ENCODE peak calls at places on chromosomes 13 and 19, in four cellular contexts. One of them, this sample, is unnamed.

GRCh38 chr13:42355118-42355840 is 83.3 kb downstream of the AKAP11 start:
- DNase-seq in K562: no peak
- DNase-seq in H1: no peak
- DNase-seq in upper lobe of left lung: no peak
- DNase-seq in this sample: no peak

GRCh38 chr13:26872444-26873173 is 112.0 kb upstream of the GPR12 start:
- DNase-seq in K562: peak; percentile 42
- DNase-seq in H1: peak; percentile 92
- DNase-seq in upper lobe of left lung: peak; percentile 34
- DNase-seq in this sample: peak; percentile 12

GRCh38 chr13:113735194-113735593 is 23.8 kb upstream of the TMEM255B start:
- DNase-seq in K562: no peak
- DNase-seq in H1: no peak
- DNase-seq in upper lobe of left lung: no peak
- DNase-seq in this sample: no peak

GRCh38 chr13:77310579-77311279 is 16.2 kb downstream of the MYCBP2 start:
- DNase-seq in K562: no peak
- DNase-seq in H1: no peak
- DNase-seq in upper lobe of left lung: no peak
- DNase-seq in this sample: no peak

GRCh38 chr19:1765182-1765903 is 12.0 kb downstream of the ONECUT3 start:
- DNase-seq in K562: no peak
- DNase-seq in H1: peak; percentile 55
- DNase-seq in upper lobe of left lung: no peak
- DNase-seq in this sample: no peak

GRCh38 chr13:87035538-87035937 is 635.6 kb upstream of the SLITRK5 start:
- DNase-seq in K562: no peak
- DNase-seq in H1: no peak
- DNase-seq in upper lobe of left lung: no peak
- DNase-seq in this sample: no peak

GRCh38 chr13:79525458-79525857 is 44.5 kb downstream of the NDFIP2 start:
- DNase-seq in K562: no peak
- DNase-seq in H1: no peak
- DNase-seq in upper lobe of left lung: no peak
- DNase-seq in this sample: no peak

GRCh38 chr13:21657538-21657937 is 13.3 kb upstream of the FGF9 start:
- DNase-seq in K562: no peak
- DNase-seq in H1: no peak
- DNase-seq in upper lobe of left lung: no peak
- DNase-seq in this sample: no peak

GRCh38 chr19:51926426-51926783 is 867 bp upstream of the ZNF613 start:
- DNase-seq in K562: no peak
- DNase-seq in H1: no peak
- DNase-seq in upper lobe of left lung: no peak
- DNase-seq in this sample: no peak
- H3K4me3 ChIP-seq in K562: peak overlapping the region; percentile 68
- H3K4me3 ChIP-seq in H1: peak overlapping the region; percentile 65
- H3K4me3 ChIP-seq in upper lobe of left lung: peak overlapping the region; percentile 64
- H3K4me3 ChIP-seq in this sample: peak overlapping the region; percentile 56

DNA sequence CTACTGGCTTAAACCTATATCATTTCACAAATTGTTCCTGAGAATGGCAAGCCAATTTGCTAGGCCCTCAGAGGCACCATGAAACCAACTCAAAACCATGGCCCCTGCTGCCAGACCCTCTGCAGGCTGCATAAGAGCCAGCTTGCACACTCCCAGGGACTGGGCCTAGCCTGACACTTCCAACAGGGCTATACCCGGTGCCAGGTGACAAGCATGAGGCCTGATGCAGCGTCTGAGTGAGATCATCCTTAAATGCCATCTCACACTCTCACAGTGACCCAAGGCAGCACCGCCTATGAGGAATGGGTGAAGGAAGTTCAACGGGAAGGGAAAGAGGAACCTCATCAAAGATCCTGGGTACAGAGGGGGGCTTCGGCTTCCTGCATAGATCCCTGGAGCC is 65.6 kb downstream of the C13orf42 start:
- DNase-seq in K562: no peak
- DNase-seq in H1: peak; percentile 41
- DNase-seq in upper lobe of left lung: no peak
- DNase-seq in this sample: no peak
- TF ChIP-seq POLR2AphosphoS5 in K562: no peak
- TF ChIP-seq POLR2AphosphoS5 in H1: no peak
- TF ChIP-seq POLR2AphosphoS5 in upper lobe of left lung: no peak
- TF ChIP-seq POLR2AphosphoS5 in this sample: no peak

GRCh38 chr19:55383789-55384575 is at the start of gene TMEM238:
- DNase-seq in K562: peak; percentile 78
- DNase-seq in H1: peak; percentile 72
- DNase-seq in upper lobe of left lung: peak; percentile 68
- DNase-seq in this sample: peak; percentile 41
- TF ChIP-seq POLR2A in K562: no peak
- TF ChIP-seq POLR2A in H1: peak; percentile 26
- TF ChIP-seq POLR2A in upper lobe of left lung: no peak
- TF ChIP-seq POLR2A in this sample: peak; percentile 50

DNA sequence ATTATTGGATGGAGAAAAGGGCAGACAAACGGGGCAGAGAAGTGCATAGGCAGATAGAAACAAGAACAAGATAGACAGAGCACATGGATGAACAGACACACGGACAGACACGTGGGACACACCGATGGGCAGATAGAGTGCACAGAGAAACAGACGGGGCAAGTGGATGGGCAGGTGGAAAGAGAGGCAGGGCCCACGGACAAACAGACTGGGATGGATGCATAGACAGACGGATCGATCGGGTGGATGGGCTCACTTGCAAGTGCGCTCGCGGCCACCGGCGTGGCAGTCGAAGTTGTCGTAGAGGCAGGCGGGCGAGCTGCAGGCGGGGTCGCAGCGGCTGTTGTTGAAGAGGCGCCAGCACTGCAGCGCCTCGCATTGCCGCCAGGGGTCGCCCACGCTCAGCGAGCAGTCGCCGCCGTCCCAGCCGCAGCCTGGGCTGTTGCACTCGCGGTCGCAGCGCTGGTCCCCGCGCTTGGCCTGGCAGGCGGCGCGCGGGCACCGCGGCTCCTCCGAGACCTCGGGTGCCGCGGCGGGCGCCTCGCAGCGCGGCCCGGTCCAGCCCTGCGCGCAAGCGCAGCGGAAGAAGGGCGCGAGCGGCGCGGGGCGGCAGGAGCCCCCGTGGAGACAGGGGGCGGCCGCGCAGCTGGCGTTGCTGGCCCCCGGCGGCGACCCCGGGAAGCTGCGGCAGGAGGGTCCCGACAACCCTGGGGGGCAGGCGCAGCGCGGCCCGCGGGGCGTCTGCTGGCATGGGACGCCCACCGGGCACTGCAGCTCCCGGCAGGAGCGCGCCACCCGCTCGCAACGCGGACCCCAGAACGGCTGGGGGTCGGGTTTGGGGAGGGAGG is 23.3 kb downstream of the NOTCH3 start:
- DNase-seq in K562: peak; percentile 76
- DNase-seq in H1: peak; percentile 95
- DNase-seq in upper lobe of left lung: peak; percentile 85
- DNase-seq in this sample: peak; percentile 65
- H3K4me3 ChIP-seq in K562: peak overlapping the region; percentile 4
- H3K4me3 ChIP-seq in H1: no peak overlapping the region
- H3K4me3 ChIP-seq in upper lobe of left lung: peak overlapping the region; percentile 31
- H3K4me3 ChIP-seq in this sample: peak overlapping the region; percentile 7

GRCh38 chr19:38945562-38946228 is 15.0 kb downstream of the MRPS12 start:
- DNase-seq in K562: no peak
- DNase-seq in H1: no peak
- DNase-seq in upper lobe of left lung: no peak
- DNase-seq in this sample: no peak
- TF ChIP-seq POLR2AphosphoS5 in K562: no peak
- TF ChIP-seq POLR2AphosphoS5 in H1: no peak
- TF ChIP-seq POLR2AphosphoS5 in upper lobe of left lung: no peak
- TF ChIP-seq POLR2AphosphoS5 in this sample: no peak